ENCODE peak calls at places on chromosomes 6 and 20, in five cellular contexts. S, D, W, E and O are unnamed samples.
A peak's percentile ranks its signal among the peaks of the same experiment; 100 is the strongest.

GRCh38 chr6:64681416-64682160 is 1025.4 kb downstream of the EYS start:
- DNase-seq in E (no peak), W (no peak), D (no peak), S (no peak), O (no peak)

GRCh38 chr20:39282619-39283092 is 320.5 kb downstream of the DHX35 start:
- DNase-seq in W (no peak), E (no peak), D (no peak), S (no peak), O (no peak)

GRCh38 chr6:20404641-20405032 is 3.0 kb downstream of the E2F3 start:
- DNase-seq in E (peak; percentile 93), W (peak; percentile 42), S (peak; percentile 49), D (peak; percentile 57), O (peak; percentile 92)

GRCh38 chr6:104955927-104956662 is 812 bp upstream of the LIN28B start:
- DNase-seq in S (no peak), W (peak; percentile 46), D (no peak), E (peak; percentile 93), O (no peak)

GRCh38 chr6:65787787-65788186 is 80.8 kb upstream of the EYS start:
- DNase-seq in D (no peak), W (no peak), S (no peak), E (no peak), O (no peak)

GRCh38 chr6:3228046-3228671 is 706 bp upstream of the TUBB2B start:
- DNase-seq in W (no peak), S (no peak), D (peak; percentile 49), E (peak; percentile 68), O (no peak)

GRCh38 chr6:52390361-52390727 is 28.4 kb downstream of the PAQR8 start:
- DNase-seq in E (peak; percentile 88), S (peak; percentile 29), D (no peak), W (no peak), O (peak; percentile 65)

GRCh38 chr20:20711413-20711812 is 1.0 kb downstream of the RALGAPA2 start:
- DNase-seq in D (peak; percentile 22), E (peak; percentile 33), W (no peak), S (no peak), O (peak; percentile 53)

GRCh38 chr6:119517428-119517827 is 167.9 kb upstream of the MAN1A1 start:
- DNase-seq in S (no peak), D (no peak), E (no peak), W (no peak), O (no peak)

GRCh38 chr6:35365599-35366596 is 23.5 kb downstream of the PPARD start:
- DNase-seq in W (no peak), S (no peak), D (no peak), E (no peak), O (no peak)

GRCh38 chr20:10731190-10731955 is 57.6 kb upstream of the JAG1 start:
- DNase-seq in S (peak; percentile 45), D (no peak), E (no peak), W (no peak), O (no peak)

GRCh38 chr6:41824571-41825569 is 37.4 kb downstream of the TOMM6 start:
- DNase-seq in D (no peak), S (no peak), E (peak; percentile 18), W (no peak), O (no peak)

GRCh38 chr6:24775520-24776058 is 852 bp downstream of the GMNN start:
- DNase-seq in D (no peak), S (peak; percentile 38), E (no peak), W (no peak), O (peak; percentile 8)